ENCODE peak calls at places on chromosomes 5 and 9, in seven cellular contexts. One of them, this sample, is unnamed.

GRCh38 chr5:59709833-59710232 is 183.7 kb downstream of the PDE4D start:
- DNase-seq in GM13976: no peak
- DNase-seq in stimulated activated CD4-positive, alpha-beta T cell treated with anti-CD3 and anti-CD28 coated beads, Interleukin-2, amount 100 ng/mL, for 48 hours: no peak
- DNase-seq in NCI-H345: no peak
- DNase-seq in Daoy: peak; percentile 47
- DNase-seq in stimulated activated CD8-positive, alpha-beta memory T cell treated with anti-CD3 and anti-CD28 coated beads, Interleukin-2, amount 100 ng/mL, for 48 hours: no peak
- DNase-seq in mesothelial cell of epicardium: peak; percentile 51
- DNase-seq in this sample: no peak

GRCh38 chr5:9112520-9113291 is 433.2 kb downstream of the SEMA5A start:
- DNase-seq in stimulated activated CD8-positive, alpha-beta memory T cell treated with anti-CD3 and anti-CD28 coated beads, Interleukin-2, amount 100 ng/mL, for 48 hours: no peak
- DNase-seq in GM13976: no peak
- DNase-seq in NCI-H345: no peak
- DNase-seq in stimulated activated CD4-positive, alpha-beta T cell treated with anti-CD3 and anti-CD28 coated beads, Interleukin-2, amount 100 ng/mL, for 48 hours: no peak
- DNase-seq in Daoy: no peak
- DNase-seq in mesothelial cell of epicardium: no peak
- DNase-seq in this sample: no peak

GRCh38 chr9:98101868-98102273 is 17.2 kb downstream of the TRIM14 start:
- DNase-seq in GM13976: peak; percentile 83
- DNase-seq in stimulated activated CD4-positive, alpha-beta T cell treated with anti-CD3 and anti-CD28 coated beads, Interleukin-2, amount 100 ng/mL, for 48 hours: peak; percentile 54
- DNase-seq in stimulated activated CD8-positive, alpha-beta memory T cell treated with anti-CD3 and anti-CD28 coated beads, Interleukin-2, amount 100 ng/mL, for 48 hours: peak; percentile 59
- DNase-seq in mesothelial cell of epicardium: no peak
- DNase-seq in NCI-H345: peak; percentile 35
- DNase-seq in Daoy: no peak
- DNase-seq in this sample: no peak

GRCh38 chr5:91049800-91050199 is 333.3 kb downstream of the ARRDC3 start:
- DNase-seq in GM13976: no peak
- DNase-seq in stimulated activated CD8-positive, alpha-beta memory T cell treated with anti-CD3 and anti-CD28 coated beads, Interleukin-2, amount 100 ng/mL, for 48 hours: no peak
- DNase-seq in Daoy: peak; percentile 51
- DNase-seq in NCI-H345: no peak
- DNase-seq in mesothelial cell of epicardium: no peak
- DNase-seq in stimulated activated CD4-positive, alpha-beta T cell treated with anti-CD3 and anti-CD28 coated beads, Interleukin-2, amount 100 ng/mL, for 48 hours: no peak
- DNase-seq in this sample: no peak

GRCh38 chr9:134700636-134701350 is 59.2 kb downstream of the COL5A1 start:
- DNase-seq in NCI-H345: no peak
- DNase-seq in stimulated activated CD4-positive, alpha-beta T cell treated with anti-CD3 and anti-CD28 coated beads, Interleukin-2, amount 100 ng/mL, for 48 hours: no peak
- DNase-seq in Daoy: no peak
- DNase-seq in stimulated activated CD8-positive, alpha-beta memory T cell treated with anti-CD3 and anti-CD28 coated beads, Interleukin-2, amount 100 ng/mL, for 48 hours: no peak
- DNase-seq in mesothelial cell of epicardium: no peak
- DNase-seq in GM13976: no peak
- DNase-seq in this sample: no peak

GRCh38 chr9:107751522-107752235 is 262.1 kb upstream of the KLF4 start:
- DNase-seq in Daoy: peak; percentile 82
- DNase-seq in mesothelial cell of epicardium: no peak
- DNase-seq in stimulated activated CD8-positive, alpha-beta memory T cell treated with anti-CD3 and anti-CD28 coated beads, Interleukin-2, amount 100 ng/mL, for 48 hours: no peak
- DNase-seq in GM13976: peak; percentile 41
- DNase-seq in NCI-H345: no peak
- DNase-seq in stimulated activated CD4-positive, alpha-beta T cell treated with anti-CD3 and anti-CD28 coated beads, Interleukin-2, amount 100 ng/mL, for 48 hours: no peak
- DNase-seq in this sample: no peak

GRCh38 chr5:2752059-2752874 is 790 bp upstream of the IRX2 start:
- DNase-seq in NCI-H345: peak; percentile 33
- DNase-seq in stimulated activated CD8-positive, alpha-beta memory T cell treated with anti-CD3 and anti-CD28 coated beads, Interleukin-2, amount 100 ng/mL, for 48 hours: no peak
- DNase-seq in mesothelial cell of epicardium: peak; percentile 61
- DNase-seq in GM13976: no peak
- DNase-seq in Daoy: peak; percentile 67
- DNase-seq in stimulated activated CD4-positive, alpha-beta T cell treated with anti-CD3 and anti-CD28 coated beads, Interleukin-2, amount 100 ng/mL, for 48 hours: no peak
- DNase-seq in this sample: no peak

GRCh38 chr5:150322202-150322601 is 19.5 kb upstream of the ARSI start:
- DNase-seq in stimulated activated CD8-positive, alpha-beta memory T cell treated with anti-CD3 and anti-CD28 coated beads, Interleukin-2, amount 100 ng/mL, for 48 hours: no peak
- DNase-seq in GM13976: no peak
- DNase-seq in stimulated activated CD4-positive, alpha-beta T cell treated with anti-CD3 and anti-CD28 coated beads, Interleukin-2, amount 100 ng/mL, for 48 hours: no peak
- DNase-seq in NCI-H345: no peak
- DNase-seq in mesothelial cell of epicardium: no peak
- DNase-seq in Daoy: peak; percentile 75
- DNase-seq in this sample: no peak

GRCh38 chr5:152978141-152978835 is 512.2 kb upstream of the GRIA1 start:
- DNase-seq in stimulated activated CD8-positive, alpha-beta memory T cell treated with anti-CD3 and anti-CD28 coated beads, Interleukin-2, amount 100 ng/mL, for 48 hours: no peak
- DNase-seq in stimulated activated CD4-positive, alpha-beta T cell treated with anti-CD3 and anti-CD28 coated beads, Interleukin-2, amount 100 ng/mL, for 48 hours: no peak
- DNase-seq in NCI-H345: no peak
- DNase-seq in GM13976: no peak
- DNase-seq in mesothelial cell of epicardium: no peak
- DNase-seq in Daoy: no peak
- DNase-seq in this sample: no peak

GRCh38 chr5:23242891-23243290 is 264.5 kb upstream of the PRDM9 start:
- DNase-seq in GM13976: no peak
- DNase-seq in Daoy: no peak
- DNase-seq in mesothelial cell of epicardium: no peak
- DNase-seq in NCI-H345: no peak
- DNase-seq in stimulated activated CD4-positive, alpha-beta T cell treated with anti-CD3 and anti-CD28 coated beads, Interleukin-2, amount 100 ng/mL, for 48 hours: no peak
- DNase-seq in stimulated activated CD8-positive, alpha-beta memory T cell treated with anti-CD3 and anti-CD28 coated beads, Interleukin-2, amount 100 ng/mL, for 48 hours: no peak
- DNase-seq in this sample: no peak

GRCh38 chr5:147966326-147966725 is 60.0 kb upstream of the C5orf46 start:
- DNase-seq in Daoy: no peak
- DNase-seq in NCI-H345: no peak
- DNase-seq in mesothelial cell of epicardium: no peak
- DNase-seq in stimulated activated CD4-positive, alpha-beta T cell treated with anti-CD3 and anti-CD28 coated beads, Interleukin-2, amount 100 ng/mL, for 48 hours: no peak
- DNase-seq in GM13976: no peak
- DNase-seq in stimulated activated CD8-positive, alpha-beta memory T cell treated with anti-CD3 and anti-CD28 coated beads, Interleukin-2, amount 100 ng/mL, for 48 hours: no peak
- DNase-seq in this sample: no peak

GRCh38 chr5:150293091-150293941 is 3.7 kb upstream of the CAMK2A start:
- DNase-seq in stimulated activated CD4-positive, alpha-beta T cell treated with anti-CD3 and anti-CD28 coated beads, Interleukin-2, amount 100 ng/mL, for 48 hours: no peak
- DNase-seq in stimulated activated CD8-positive, alpha-beta memory T cell treated with anti-CD3 and anti-CD28 coated beads, Interleukin-2, amount 100 ng/mL, for 48 hours: no peak
- DNase-seq in Daoy: no peak
- DNase-seq in GM13976: no peak
- DNase-seq in NCI-H345: no peak
- DNase-seq in mesothelial cell of epicardium: no peak
- DNase-seq in this sample: no peak

GRCh38 chr9:116154976-116155699 is 1.5 kb downstream of the PAPPA start:
- DNase-seq in stimulated activated CD4-positive, alpha-beta T cell treated with anti-CD3 and anti-CD28 coated beads, Interleukin-2, amount 100 ng/mL, for 48 hours: no peak
- DNase-seq in GM13976: peak; percentile 49
- DNase-seq in NCI-H345: no peak
- DNase-seq in mesothelial cell of epicardium: peak; percentile 45
- DNase-seq in stimulated activated CD8-positive, alpha-beta memory T cell treated with anti-CD3 and anti-CD28 coated beads, Interleukin-2, amount 100 ng/mL, for 48 hours: no peak
- DNase-seq in Daoy: peak; percentile 81
- DNase-seq in this sample: no peak

GRCh38 chr9:40884072-40884901 is 244.2 kb downstream of the FOXD4L6 start:
- DNase-seq in Daoy: no peak
- DNase-seq in mesothelial cell of epicardium: no peak
- DNase-seq in GM13976: peak; percentile 15
- DNase-seq in NCI-H345: no peak
- DNase-seq in stimulated activated CD8-positive, alpha-beta memory T cell treated with anti-CD3 and anti-CD28 coated beads, Interleukin-2, amount 100 ng/mL, for 48 hours: no peak
- DNase-seq in stimulated activated CD4-positive, alpha-beta T cell treated with anti-CD3 and anti-CD28 coated beads, Interleukin-2, amount 100 ng/mL, for 48 hours: no peak
- DNase-seq in this sample: no peak

GRCh38 chr5:173152547-173152946 is 8.2 kb downstream of the BNIP1 start:
- DNase-seq in mesothelial cell of epicardium: no peak
- DNase-seq in stimulated activated CD8-positive, alpha-beta memory T cell treated with anti-CD3 and anti-CD28 coated beads, Interleukin-2, amount 100 ng/mL, for 48 hours: no peak
- DNase-seq in NCI-H345: no peak
- DNase-seq in GM13976: no peak
- DNase-seq in stimulated activated CD4-positive, alpha-beta T cell treated with anti-CD3 and anti-CD28 coated beads, Interleukin-2, amount 100 ng/mL, for 48 hours: no peak
- DNase-seq in Daoy: no peak
- DNase-seq in this sample: no peak

GRCh38 chr5:149317281-149318048 is 27.8 kb upstream of the GRPEL2 start:
- DNase-seq in mesothelial cell of epicardium: no peak
- DNase-seq in stimulated activated CD8-positive, alpha-beta memory T cell treated with anti-CD3 and anti-CD28 coated beads, Interleukin-2, amount 100 ng/mL, for 48 hours: no peak
- DNase-seq in NCI-H345: peak; percentile 45
- DNase-seq in GM13976: peak; percentile 83
- DNase-seq in Daoy: peak; percentile 41
- DNase-seq in stimulated activated CD4-positive, alpha-beta T cell treated with anti-CD3 and anti-CD28 coated beads, Interleukin-2, amount 100 ng/mL, for 48 hours: peak; percentile 10
- DNase-seq in this sample: no peak

GRCh38 chr9:7777776-7778175 is 21.8 kb downstream of the DMAC1 start:
- DNase-seq in stimulated activated CD4-positive, alpha-beta T cell treated with anti-CD3 and anti-CD28 coated beads, Interleukin-2, amount 100 ng/mL, for 48 hours: no peak
- DNase-seq in stimulated activated CD8-positive, alpha-beta memory T cell treated with anti-CD3 and anti-CD28 coated beads, Interleukin-2, amount 100 ng/mL, for 48 hours: no peak
- DNase-seq in mesothelial cell of epicardium: no peak
- DNase-seq in NCI-H345: peak; percentile 97
- DNase-seq in GM13976: no peak
- DNase-seq in Daoy: no peak
- DNase-seq in this sample: no peak

GRCh38 chr5:124512236-124512635 is 234.2 kb downstream of the ZNF608 start:
- DNase-seq in Daoy: no peak
- DNase-seq in mesothelial cell of epicardium: no peak
- DNase-seq in NCI-H345: no peak
- DNase-seq in GM13976: no peak
- DNase-seq in stimulated activated CD4-positive, alpha-beta T cell treated with anti-CD3 and anti-CD28 coated beads, Interleukin-2, amount 100 ng/mL, for 48 hours: no peak
- DNase-seq in stimulated activated CD8-positive, alpha-beta memory T cell treated with anti-CD3 and anti-CD28 coated beads, Interleukin-2, amount 100 ng/mL, for 48 hours: no peak
- DNase-seq in this sample: no peak

GRCh38 chr5:6554812-6555211 is 78.0 kb downstream of the NSUN2 start:
- DNase-seq in NCI-H345: no peak
- DNase-seq in mesothelial cell of epicardium: no peak
- DNase-seq in Daoy: no peak
- DNase-seq in stimulated activated CD8-positive, alpha-beta memory T cell treated with anti-CD3 and anti-CD28 coated beads, Interleukin-2, amount 100 ng/mL, for 48 hours: no peak
- DNase-seq in stimulated activated CD4-positive, alpha-beta T cell treated with anti-CD3 and anti-CD28 coated beads, Interleukin-2, amount 100 ng/mL, for 48 hours: no peak
- DNase-seq in GM13976: no peak
- DNase-seq in this sample: no peak

GRCh38 chr9:99749641-99750040 is 72.0 kb upstream of the NR4A3 start:
- DNase-seq in mesothelial cell of epicardium: no peak
- DNase-seq in NCI-H345: no peak
- DNase-seq in stimulated activated CD8-positive, alpha-beta memory T cell treated with anti-CD3 and anti-CD28 coated beads, Interleukin-2, amount 100 ng/mL, for 48 hours: no peak
- DNase-seq in Daoy: peak; percentile 23
- DNase-seq in stimulated activated CD4-positive, alpha-beta T cell treated with anti-CD3 and anti-CD28 coated beads, Interleukin-2, amount 100 ng/mL, for 48 hours: no peak
- DNase-seq in GM13976: no peak
- DNase-seq in this sample: no peak

GRCh38 chr5:118778951-118779350 is 209.4 kb downstream of the DTWD2 start:
- DNase-seq in GM13976: no peak
- DNase-seq in NCI-H345: no peak
- DNase-seq in stimulated activated CD4-positive, alpha-beta T cell treated with anti-CD3 and anti-CD28 coated beads, Interleukin-2, amount 100 ng/mL, for 48 hours: no peak
- DNase-seq in stimulated activated CD8-positive, alpha-beta memory T cell treated with anti-CD3 and anti-CD28 coated beads, Interleukin-2, amount 100 ng/mL, for 48 hours: no peak
- DNase-seq in mesothelial cell of epicardium: no peak
- DNase-seq in Daoy: no peak
- DNase-seq in this sample: no peak

GRCh38 chr9:138053321-138053868 is 175.8 kb downstream of the CACNA1B start:
- DNase-seq in mesothelial cell of epicardium: peak; percentile 32
- DNase-seq in GM13976: no peak
- DNase-seq in NCI-H345: peak; percentile 5
- DNase-seq in stimulated activated CD8-positive, alpha-beta memory T cell treated with anti-CD3 and anti-CD28 coated beads, Interleukin-2, amount 100 ng/mL, for 48 hours: no peak
- DNase-seq in stimulated activated CD4-positive, alpha-beta T cell treated with anti-CD3 and anti-CD28 coated beads, Interleukin-2, amount 100 ng/mL, for 48 hours: no peak
- DNase-seq in Daoy: peak; percentile 44
- DNase-seq in this sample: no peak

GRCh38 chr5:143386725-143387124 is 16.8 kb downstream of the NR3C1 start:
- DNase-seq in stimulated activated CD8-positive, alpha-beta memory T cell treated with anti-CD3 and anti-CD28 coated beads, Interleukin-2, amount 100 ng/mL, for 48 hours: no peak
- DNase-seq in NCI-H345: no peak
- DNase-seq in mesothelial cell of epicardium: no peak
- DNase-seq in GM13976: no peak
- DNase-seq in Daoy: peak; percentile 31
- DNase-seq in stimulated activated CD4-positive, alpha-beta T cell treated with anti-CD3 and anti-CD28 coated beads, Interleukin-2, amount 100 ng/mL, for 48 hours: no peak
- DNase-seq in this sample: no peak

GRCh38 chr9:76733096-76733495 is 31.1 kb upstream of the PCA3 start:
- DNase-seq in GM13976: no peak
- DNase-seq in mesothelial cell of epicardium: no peak
- DNase-seq in stimulated activated CD8-positive, alpha-beta memory T cell treated with anti-CD3 and anti-CD28 coated beads, Interleukin-2, amount 100 ng/mL, for 48 hours: no peak
- DNase-seq in stimulated activated CD4-positive, alpha-beta T cell treated with anti-CD3 and anti-CD28 coated beads, Interleukin-2, amount 100 ng/mL, for 48 hours: no peak
- DNase-seq in NCI-H345: no peak
- DNase-seq in Daoy: no peak
- DNase-seq in this sample: no peak

GRCh38 chr9:124886866-124887492 is 25.0 kb downstream of the ARPC5L start:
- DNase-seq in mesothelial cell of epicardium: no peak
- DNase-seq in Daoy: no peak
- DNase-seq in stimulated activated CD4-positive, alpha-beta T cell treated with anti-CD3 and anti-CD28 coated beads, Interleukin-2, amount 100 ng/mL, for 48 hours: no peak
- DNase-seq in stimulated activated CD8-positive, alpha-beta memory T cell treated with anti-CD3 and anti-CD28 coated beads, Interleukin-2, amount 100 ng/mL, for 48 hours: no peak
- DNase-seq in NCI-H345: no peak
- DNase-seq in GM13976: peak; percentile 24
- DNase-seq in this sample: no peak

GRCh38 chr9:115022760-115023434 is 92.5 kb upstream of the TNFSF8 start:
- DNase-seq in Daoy: peak; percentile 83
- DNase-seq in NCI-H345: no peak
- DNase-seq in mesothelial cell of epicardium: no peak
- DNase-seq in GM13976: no peak
- DNase-seq in stimulated activated CD8-positive, alpha-beta memory T cell treated with anti-CD3 and anti-CD28 coated beads, Interleukin-2, amount 100 ng/mL, for 48 hours: no peak
- DNase-seq in stimulated activated CD4-positive, alpha-beta T cell treated with anti-CD3 and anti-CD28 coated beads, Interleukin-2, amount 100 ng/mL, for 48 hours: no peak
- DNase-seq in this sample: no peak

GRCh38 chr9:98264510-98264909 is 9.1 kb upstream of the TBC1D2 start:
- DNase-seq in stimulated activated CD8-positive, alpha-beta memory T cell treated with anti-CD3 and anti-CD28 coated beads, Interleukin-2, amount 100 ng/mL, for 48 hours: no peak
- DNase-seq in mesothelial cell of epicardium: no peak
- DNase-seq in NCI-H345: no peak
- DNase-seq in stimulated activated CD4-positive, alpha-beta T cell treated with anti-CD3 and anti-CD28 coated beads, Interleukin-2, amount 100 ng/mL, for 48 hours: no peak
- DNase-seq in GM13976: no peak
- DNase-seq in Daoy: no peak
- DNase-seq in this sample: no peak

GRCh38 chr5:77413049-77413448 is 79.1 kb downstream of the WDR41 start:
- DNase-seq in stimulated activated CD4-positive, alpha-beta T cell treated with anti-CD3 and anti-CD28 coated beads, Interleukin-2, amount 100 ng/mL, for 48 hours: no peak
- DNase-seq in mesothelial cell of epicardium: no peak
- DNase-seq in NCI-H345: no peak
- DNase-seq in stimulated activated CD8-positive, alpha-beta memory T cell treated with anti-CD3 and anti-CD28 coated beads, Interleukin-2, amount 100 ng/mL, for 48 hours: no peak
- DNase-seq in GM13976: no peak
- DNase-seq in Daoy: no peak
- DNase-seq in this sample: no peak

GRCh38 chr9:7246917-7247538 is 489.3 kb downstream of the KDM4C start:
- DNase-seq in mesothelial cell of epicardium: no peak
- DNase-seq in stimulated activated CD8-positive, alpha-beta memory T cell treated with anti-CD3 and anti-CD28 coated beads, Interleukin-2, amount 100 ng/mL, for 48 hours: no peak
- DNase-seq in stimulated activated CD4-positive, alpha-beta T cell treated with anti-CD3 and anti-CD28 coated beads, Interleukin-2, amount 100 ng/mL, for 48 hours: no peak
- DNase-seq in GM13976: no peak
- DNase-seq in Daoy: no peak
- DNase-seq in NCI-H345: no peak
- DNase-seq in this sample: no peak

GRCh38 chr5:107554776-107555424 is 115.8 kb downstream of the EFNA5 start:
- DNase-seq in stimulated activated CD8-positive, alpha-beta memory T cell treated with anti-CD3 and anti-CD28 coated beads, Interleukin-2, amount 100 ng/mL, for 48 hours: no peak
- DNase-seq in Daoy: no peak
- DNase-seq in NCI-H345: no peak
- DNase-seq in GM13976: no peak
- DNase-seq in stimulated activated CD4-positive, alpha-beta T cell treated with anti-CD3 and anti-CD28 coated beads, Interleukin-2, amount 100 ng/mL, for 48 hours: no peak
- DNase-seq in mesothelial cell of epicardium: no peak
- DNase-seq in this sample: no peak

This sample was measured in NCI-H1048.